ENCODE peak calls at places on chromosomes 12 and 14, in four cellular contexts. L is hepatic stellate cell, V is RCC 7860, R is fibroblast of the aortic adventitia. A is an unnamed sample.

GRCh38 chr12:2154050-2154449 is 101.3 kb downstream of the CACNA1C start:
- DNase-seq in L (peak), V (no peak), R (peak), A (no peak)

GRCh38 chr12:18403182-18403581 is 141.9 kb downstream of the PIK3C2G start:
- DNase-seq in L (no peak), V (no peak), R (no peak), A (no peak)

GRCh38 chr12:122948605-122949004 is 17.7 kb downstream of the ABCB9 start:
- DNase-seq in L (no peak), V (no peak), R (no peak), A (no peak)

GRCh38 chr12:82517808-82518207 is 159.5 kb downstream of the METTL25 start:
- DNase-seq in L (no peak), V (no peak), R (no peak), A (no peak)

GRCh38 chr14:74241611-74242005 is 2.4 kb downstream of the VSX2 start:
- DNase-seq in L (no peak), V (no peak), R (no peak), A (no peak)

GRCh38 chr12:43208627-43209026 is 343.4 kb downstream of the ADAMTS20 start:
- DNase-seq in L (no peak), V (peak), R (peak), A (no peak)

GRCh38 chr12:10771132-10771733 is 31.2 kb downstream of the TAS2R7 start:
- DNase-seq in L (no peak), V (peak), R (peak), A (no peak)

GRCh38 chr12:92593734-92594402 is 108.9 kb upstream of the PLEKHG7 start:
- DNase-seq in L (peak), V (peak), R (peak), A (no peak)

GRCh38 chr12:46382974-46383653 is 10.5 kb upstream of the SLC38A2 start:
- DNase-seq in L (peak), V (peak), R (peak), A (peak)

GRCh38 chr14:29353473-29353872 is 574.2 kb downstream of the PRKD1 start:
- DNase-seq in L (no peak), V (no peak), R (no peak), A (no peak)

GRCh38 chr12:25056011-25056410 is 107.1 kb upstream of the BCAT1 start:
- DNase-seq in L (no peak), V (no peak), R (no peak), A (no peak)

GRCh38 chr14:103315368-103315911 is 18.6 kb upstream of the EIF5 start:
- DNase-seq in L (peak), V (no peak), R (peak), A (no peak)

GRCh38 chr12:15453613-15454012 is 131.3 kb downstream of the PTPRO start:
- DNase-seq in L (no peak), V (no peak), R (no peak), A (no peak)

GRCh38 chr12:47828967-47829482 is 9.3 kb upstream of the HDAC7 start:
- DNase-seq in L (peak), V (no peak), R (peak), A (no peak)

GRCh38 chr14:88554458-88555286 is at the start of gene PTPN21:
- DNase-seq in L (peak), V (peak), R (peak), A (no peak)

GRCh38 chr12:6784292-6784691 is 5.0 kb upstream of the CD4 start:
- DNase-seq in L (no peak), V (no peak), R (no peak), A (no peak)

GRCh38 chr12:119177724-119178380 is 879 bp upstream of the HSPB8 start:
- DNase-seq in L (no peak), V (no peak), R (no peak), A (no peak)

GRCh38 chr14:35342160-35343010 is 50.2 kb downstream of the PSMA6 start:
- DNase-seq in L (peak), V (no peak), R (peak), A (no peak)